ENCODE peak calls at places on chromosomes 5 and 9, in ten cellular contexts. B, X, D, I, O, R, J, Y, A and M are unnamed samples.

GRCh38 chr5:77301447-77301878 is 91.0 kb downstream of the PDE8B start:
- DNase-seq in D (no peak), Y (no peak), X (no peak), I (no peak), J (no peak), R (no peak), A (no peak), O (no peak), B (peak), M (no peak)

GRCh38 chr5:106172681-106173532 is 1497.8 kb downstream of the EFNA5 start:
- DNase-seq in J (no peak), O (no peak), D (no peak), X (no peak), B (peak), Y (no peak), I (no peak), R (no peak), A (no peak), M (no peak)

GRCh38 chr9:96413312-96414221 is 4.6 kb downstream of the ZNF367 start:
- DNase-seq in J (peak), D (no peak), X (no peak), Y (no peak), O (no peak), A (no peak), R (no peak), I (no peak), B (no peak), M (no peak)

GRCh38 chr9:113898596-113898995 is 22.5 kb downstream of the ZNF618 start:
- DNase-seq in A (no peak), B (no peak), I (no peak), X (no peak), D (no peak), Y (no peak), J (no peak), O (no peak), R (no peak), M (no peak)

GRCh38 chr5:31781772-31782171 is 142.8 kb downstream of the PDZD2 start:
- DNase-seq in Y (no peak), I (no peak), J (no peak), B (peak), A (no peak), O (no peak), X (no peak), D (no peak), R (no peak), M (no peak)

GRCh38 chr9:34896112-34896511 is 62.0 kb upstream of the PHF24 start:
- DNase-seq in Y (no peak), A (no peak), D (no peak), R (no peak), O (no peak), I (no peak), X (no peak), J (no peak), B (peak), M (no peak)

GRCh38 chr5:148976569-148977321 is 86.1 kb downstream of the SH3TC2 start:
- DNase-seq in B (peak), R (no peak), D (peak), J (no peak), Y (no peak), A (no peak), I (no peak), O (no peak), X (no peak), M (no peak)

GRCh38 chr5:79225026-79225425 is 10.9 kb upstream of the JMY start:
- DNase-seq in O (no peak), I (no peak), J (no peak), R (no peak), B (no peak), D (no peak), X (no peak), A (no peak), Y (no peak), M (no peak)

GRCh38 chr5:9054821-9055589 is 490.9 kb downstream of the SEMA5A start:
- DNase-seq in O (no peak), D (no peak), Y (no peak), B (no peak), J (no peak), A (no peak), X (no peak), I (no peak), R (no peak), M (no peak)

GRCh38 chr5:123090641-123091257 is 1.7 kb downstream of the PRDM6 start:
- DNase-seq in A (no peak), J (no peak), X (no peak), Y (no peak), O (no peak), D (peak), I (no peak), B (no peak), R (no peak), M (no peak)

GRCh38 chr5:55159763-55160492 is at the start of gene GPX8:
- DNase-seq in Y (no peak), D (peak), J (no peak), X (no peak), A (no peak), R (no peak), B (peak), O (peak), I (no peak), M (no peak)

GRCh38 chr5:64954518-64954917 is 185.8 kb downstream of the CWC27 start:
- DNase-seq in B (no peak), X (no peak), J (no peak), A (no peak), R (no peak), D (no peak), O (no peak), I (no peak), Y (no peak), M (no peak)

GRCh38 chr5:139569276-139569955 is 8.3 kb downstream of the UBE2D2 start:
- DNase-seq in X (no peak), I (no peak), O (no peak), B (no peak), R (no peak), D (no peak), A (no peak), Y (no peak), J (no peak), M (no peak)

GRCh38 chr5:112479418-112479817 is 60.3 kb upstream of the EPB41L4A start:
- DNase-seq in X (no peak), J (no peak), D (no peak), Y (no peak), R (no peak), B (no peak), A (no peak), I (no peak), O (no peak), M (no peak)

GRCh38 chr5:150458819-150459557 is 9.4 kb upstream of the RPS14 start:
- DNase-seq in D (peak), R (peak), B (peak), Y (peak), X (peak), I (peak), O (peak), J (peak), A (peak), M (peak)

GRCh38 chr5:170302729-170303501 is 5.3 kb upstream of the LCP2 start:
- DNase-seq in Y (peak), J (peak), A (peak), I (no peak), D (peak), B (no peak), O (no peak), R (peak), X (no peak), M (peak)

GRCh38 chr9:120410925-120411501 is 169.0 kb downstream of the CDK5RAP2 start:
- DNase-seq in O (no peak), Y (no peak), I (no peak), X (no peak), J (no peak), R (no peak), B (no peak), A (no peak), D (no peak), M (no peak)

GRCh38 chr5:68548959-68549676 is 333.6 kb downstream of the PIK3R1 start:
- DNase-seq in O (no peak), R (no peak), Y (no peak), I (no peak), B (peak), X (no peak), J (no peak), A (no peak), D (no peak), M (no peak)

GRCh38 chr5:154240595-154240994 is 50.1 kb downstream of the GALNT10 start:
- DNase-seq in A (no peak), R (no peak), O (no peak), I (no peak), X (no peak), Y (no peak), J (no peak), B (no peak), D (no peak), M (no peak)

GRCh38 chr9:135701067-135701967 is 668 bp upstream of the KCNT1 start:
- DNase-seq in X (no peak), D (no peak), A (no peak), O (peak), R (no peak), B (no peak), J (no peak), Y (peak), I (no peak), M (no peak)